ENCODE peak calls at places on chromosomes 4 and X, in nine cellular contexts. Z, L, W, I, C, D, Y, K and H are unnamed samples.
A peak's percentile ranks its signal among the peaks of the same experiment; 100 is the strongest.

GRCh38 chr4:168648929-168649328 is 152.1 kb downstream of the PALLD start:
- DNase-seq in I (no peak), Y (no peak), W (no peak), K (peak; percentile 64), C (peak; percentile 67), D (no peak), L (peak; percentile 90), Z (no peak), H (no peak)

GRCh38 chrX:129529685-129530281 is 6.5 kb upstream of the SMARCA1 start:
- DNase-seq in W (no peak), C (no peak), D (no peak), Y (no peak), K (peak; percentile 55), L (no peak), Z (no peak), I (no peak), H (no peak)

GRCh38 chr4:154205471-154205870 is 286.1 kb downstream of the DCHS2 start:
- DNase-seq in L (no peak), Z (no peak), I (no peak), K (peak; percentile 14), Y (no peak), D (no peak), C (no peak), W (no peak), H (no peak)

GRCh38 chrX:151958101-151958500 is 16.4 kb downstream of the GABRE start:
- DNase-seq in K (no peak), I (no peak), L (no peak), Y (no peak), W (no peak), Z (no peak), D (no peak), C (no peak), H (no peak)

GRCh38 chrX:135112096-135112729 is 8.1 kb downstream of the ETDB start:
- DNase-seq in Y (peak; percentile 22), L (peak; percentile 35), I (no peak), D (peak; percentile 47), Z (peak; percentile 23), K (peak; percentile 42), W (no peak), C (no peak), H (peak; percentile 46)

GRCh38 chr4:104286867-104287266 is 207.8 kb downstream of the CXXC4 start:
- DNase-seq in C (no peak), Z (no peak), L (no peak), Y (no peak), W (no peak), D (no peak), I (no peak), K (no peak), H (no peak)

GRCh38 chr4:56434599-56435000 is 815 bp downstream of the PPAT start:
- DNase-seq in C (no peak), K (peak; percentile 58), I (peak; percentile 58), L (peak; percentile 71), Y (no peak), W (peak; percentile 2), D (no peak), Z (no peak), H (no peak)

GRCh38 chr4:107518076-107518475 is 202.0 kb downstream of the PAPSS1 start:
- DNase-seq in Y (no peak), I (no peak), Z (no peak), L (no peak), C (no peak), K (no peak), D (no peak), W (no peak), H (no peak)

GRCh38 chrX:80807606-80808159 is 2.0 kb downstream of the BRWD3 start:
- DNase-seq in L (no peak), Z (no peak), I (no peak), W (no peak), C (peak; percentile 15), Y (no peak), D (no peak), K (no peak), H (no peak)

GRCh38 chr4:6909113-6909969 is at the start of gene TBC1D14:
- DNase-seq in C (peak; percentile 90), I (peak; percentile 99), K (peak; percentile 74), L (peak; percentile 86), Y (peak; percentile 85), Z (peak; percentile 85), D (peak; percentile 86), W (no peak), H (peak; percentile 92)

GRCh38 chr4:111630705-111631104 is 514.5 kb upstream of the FAM241A start:
- DNase-seq in Z (no peak), K (peak; percentile 54), W (peak; percentile 17), Y (no peak), L (peak; percentile 28), C (peak; percentile 38), I (no peak), D (no peak), H (no peak)

GRCh38 chrX:46325312-46325877 is 219.8 kb downstream of the ZNF674 start:
- DNase-seq in D (peak; percentile 64), Z (no peak), Y (peak; percentile 62), C (peak; percentile 97), K (peak; percentile 45), W (no peak), L (peak; percentile 57), I (no peak), H (no peak)

GRCh38 chr4:122687450-122688121 is 44.9 kb upstream of the BBS12 start:
- DNase-seq in K (no peak), W (no peak), Y (no peak), C (no peak), D (no peak), L (no peak), I (no peak), Z (no peak), H (peak; percentile 42)

GRCh38 chr4:143386812-143387211 is 50.1 kb downstream of the GAB1 start:
- DNase-seq in Y (no peak), L (no peak), K (no peak), C (no peak), W (no peak), Z (no peak), D (no peak), I (no peak), H (no peak)

GRCh38 chrX:138345801-138346200 is 365.7 kb downstream of the FGF13 start:
- DNase-seq in C (no peak), D (no peak), K (no peak), L (no peak), Y (no peak), W (no peak), Z (no peak), I (no peak), H (no peak)

GRCh38 chrX:9072281-9072680 is 38.4 kb upstream of the FAM9B start:
- DNase-seq in C (no peak), L (no peak), Z (no peak), I (no peak), W (no peak), K (peak; percentile 47), D (no peak), Y (no peak), H (no peak)

GRCh38 chrX:68694429-68695205 is 47.2 kb downstream of the STARD8 start:
- DNase-seq in L (peak; percentile 27), K (peak; percentile 16), Z (no peak), C (no peak), Y (no peak), W (no peak), D (no peak), I (no peak), H (peak; percentile 12)

GRCh38 chr4:8202108-8202507 is 3.0 kb downstream of the SH3TC1 start:
- DNase-seq in Y (no peak), W (no peak), D (no peak), L (no peak), Z (no peak), K (no peak), C (no peak), I (no peak), H (no peak)

GRCh38 chr4:37737456-37737855 is 51.3 kb upstream of the RELL1 start:
- DNase-seq in I (no peak), Z (no peak), C (no peak), K (peak; percentile 88), D (no peak), Y (no peak), L (peak; percentile 11), W (no peak), H (no peak)

GRCh38 chrX:11579856-11580595 is 85.7 kb downstream of the ARHGAP6 start:
- DNase-seq in Z (no peak), Y (no peak), K (peak; percentile 32), D (no peak), W (peak; percentile 71), I (no peak), L (no peak), C (peak; percentile 44), H (peak; percentile 70)

GRCh38 chrX:153944140-153944799 is at the start of gene RENBP:
- DNase-seq in Z (no peak), Y (peak; percentile 42), C (no peak), L (no peak), W (no peak), D (peak; percentile 52), K (no peak), I (no peak), H (no peak)